ENCODE peak calls at places on chromosome 20, in seven cellular contexts. J is endothelial cell of umbilical vein; L is T-helper 17 cell; S is stimulated activated CD8-positive, alpha-beta memory T cell treated with anti-CD3 and anti-CD28 coated beads, Interleukin-2, amount 100 ng/mL, for 1 hour; N is NCI-H345; W is EH; F is activated CD8-positive, alpha-beta T cell treated with anti-CD3 and anti-CD28 coated beads for 36 hours. X is an unnamed sample.

GRCh38 chr20:38894091-38894847 is 31.9 kb upstream of the FAM83D start:
- DNase-seq in J (no peak), S (no peak), N (peak), L (no peak), F (no peak), W (peak), X (peak)

GRCh38 chr20:5160882-5161281 is 34.1 kb downstream of the CDS2 start:
- DNase-seq in L (no peak), S (no peak), J (no peak), F (no peak), W (peak), N (no peak), X (no peak)

GRCh38 chr20:63265891-63266515 is 6.6 kb upstream of the ARFGAP1 start:
- DNase-seq in S (no peak), N (no peak), W (peak), L (no peak), F (no peak), J (no peak), X (no peak)

GRCh38 chr20:48702388-48703041 is 125.3 kb downstream of the PREX1 start:
- DNase-seq in W (no peak), N (no peak), F (no peak), J (no peak), L (no peak), S (no peak), X (peak)

GRCh38 chr20:53466279-53466678 is 127.4 kb downstream of the ZNF217 start:
- DNase-seq in L (no peak), J (no peak), N (no peak), S (no peak), W (no peak), F (no peak), X (no peak)

GRCh38 chr20:4633780-4634179 is 87.9 kb upstream of the PRND start:
- DNase-seq in F (no peak), W (peak), S (no peak), J (peak), N (no peak), L (no peak), X (no peak)

GRCh38 chr20:53706511-53707031 is 112.9 kb upstream of the ZNF217 start:
- DNase-seq in S (no peak), L (no peak), N (no peak), J (no peak), F (peak), W (peak), X (peak)

GRCh38 chr20:52175840-52176239 is 15.7 kb downstream of the ZFP64 start:
- DNase-seq in J (no peak), F (no peak), N (no peak), W (no peak), S (no peak), L (no peak), X (no peak)

GRCh38 chr20:22691369-22692118 is 107.2 kb upstream of the FOXA2 start:
- DNase-seq in N (peak), F (peak), J (peak), S (no peak), W (peak), L (peak), X (peak)

GRCh38 chr20:49712918-49713778 is 530 bp downstream of the B4GALT5 start:
- DNase-seq in J (peak), S (no peak), L (no peak), W (peak), F (peak), N (peak), X (peak)

GRCh38 chr20:33843854-33844253 is 32.7 kb downstream of the CHMP4B start:
- DNase-seq in L (no peak), F (peak), W (no peak), N (no peak), J (no peak), S (no peak), X (no peak)

GRCh38 chr20:38184098-38184497 is 19.0 kb upstream of the TGM2 start:
- DNase-seq in S (no peak), J (peak), F (no peak), W (no peak), L (no peak), N (no peak), X (no peak)

GRCh38 chr20:62808211-62808865 is 3.7 kb downstream of the OGFR start:
- DNase-seq in S (peak), L (peak), F (peak), N (peak), W (peak), J (peak), X (peak)

GRCh38 chr20:54170026-54170471 is 3.7 kb downstream of the CYP24A1 start:
- DNase-seq in W (no peak), J (no peak), F (no peak), N (no peak), L (no peak), S (no peak), X (no peak)

GRCh38 chr20:54197621-54198604 is 10.0 kb upstream of the PFDN4 start:
- DNase-seq in J (no peak), W (peak), F (no peak), S (no peak), N (no peak), L (no peak), X (peak)